ENCODE peak calls at places on chromosomes 2 and 18, in eight cellular contexts. S is NCI-H1105 treated with DMSO at 0.1 percent for 48 hours; M is stimulated activated CD4-positive, alpha-beta T cell treated with anti-CD3 and anti-CD28 coated beads, Interleukin-1b, Interleukin-23, amount 100 ng/mL, for 24 hours; P is neuronal stem cell; Q is LHCN-M2; K is psoas muscle; C is HepG2; G is T-helper 1 cell. B is an unnamed sample.

GRCh38 chr2:29844713-29845320 is 76.6 kb downstream of the ALK start:
- DNase-seq in S (no peak), M (no peak), P (no peak), Q (peak), K (no peak), C (no peak), G (no peak), B (no peak)

GRCh38 chr2:121804997-121805766 is 49.7 kb downstream of the TSN start:
- DNase-seq in S (no peak), M (no peak), P (no peak), Q (no peak), K (no peak), C (no peak), G (no peak), B (no peak)

GRCh38 chr2:171522057-171522803 is at the start of gene CYBRD1:
- DNase-seq in S (no peak), M (peak), P (peak), Q (peak), K (peak), C (no peak), G (no peak), B (peak)

GRCh38 chr2:110678457-110679336 is 834 bp upstream of the BUB1 start:
- DNase-seq in S (peak), M (peak), P (peak), Q (peak), K (no peak), C (no peak), G (no peak), B (peak)

GRCh38 chr2:177970670-177971454 is 101.7 kb downstream of the PDE11A start:
- DNase-seq in S (no peak), M (no peak), P (no peak), Q (no peak), K (no peak), C (peak), G (no peak), B (no peak)

GRCh38 chr2:74957886-74958276 is 562 bp upstream of the POLE4 start:
- DNase-seq in S (no peak), M (no peak), P (no peak), Q (no peak), K (no peak), C (no peak), G (no peak), B (no peak)

GRCh38 chr2:39059366-39059952 is 61.4 kb downstream of the SOS1 start:
- DNase-seq in S (peak), M (no peak), P (peak), Q (peak), K (no peak), C (peak), G (no peak), B (peak)

GRCh38 chr18:77108821-77109692 is 23.5 kb downstream of the MBP start:
- DNase-seq in S (no peak), M (no peak), P (no peak), Q (no peak), K (no peak), C (no peak), G (no peak), B (no peak)

GRCh38 chr2:73963385-73964120 is 21.2 kb upstream of the TET3 start:
- DNase-seq in S (no peak), M (no peak), P (no peak), Q (no peak), K (no peak), C (no peak), G (no peak), B (no peak)

GRCh38 chr2:48195168-48195567 is 288.9 kb upstream of the FBXO11 start:
- DNase-seq in S (no peak), M (no peak), P (no peak), Q (no peak), K (no peak), C (no peak), G (no peak), B (no peak)

GRCh38 chr2:240903191-240904060 is 2.7 kb upstream of the CROCC2 start:
- DNase-seq in S (no peak), M (no peak), P (no peak), Q (no peak), K (no peak), C (no peak), G (no peak), B (no peak)

GRCh38 chr2:38598991-38599295 is 3.8 kb downstream of the HNRNPLL start:
- DNase-seq in S (peak), M (no peak), P (no peak), Q (no peak), K (no peak), C (peak), G (no peak), B (no peak)

GRCh38 chr18:26458526-26459232 is 89.7 kb downstream of the KCTD1 start:
- DNase-seq in S (no peak), M (no peak), P (no peak), Q (peak), K (no peak), C (no peak), G (no peak), B (no peak)

GRCh38 chr18:61141691-61142090 is 191.5 kb upstream of the CDH20 start:
- DNase-seq in S (no peak), M (no peak), P (no peak), Q (no peak), K (no peak), C (no peak), G (no peak), B (no peak)

GRCh38 chr18:48763714-48764100 is 187.1 kb downstream of the SMAD7 start:
- DNase-seq in S (no peak), M (no peak), P (no peak), Q (no peak), K (peak), C (no peak), G (no peak), B (no peak)

GRCh38 chr2:22078701-22079100 is 954.9 kb downstream of the TDRD15 start:
- DNase-seq in S (no peak), M (no peak), P (no peak), Q (no peak), K (no peak), C (no peak), G (no peak), B (no peak)

GRCh38 chr2:235234711-235235110 is 259.1 kb upstream of the AGAP1 start:
- DNase-seq in S (no peak), M (no peak), P (no peak), Q (peak), K (no peak), C (no peak), G (no peak), B (no peak)

GRCh38 chr2:112151701-112152440 is 13.7 kb downstream of the FBLN7 start:
- DNase-seq in S (no peak), M (no peak), P (no peak), Q (peak), K (no peak), C (no peak), G (no peak), B (no peak)

GRCh38 chr18:28152354-28152753 is 24.6 kb downstream of the CDH2 start:
- DNase-seq in S (no peak), M (no peak), P (no peak), Q (no peak), K (no peak), C (no peak), G (no peak), B (no peak)

GRCh38 chr2:36456227-36456788 is 100.7 kb downstream of the CRIM1 start:
- DNase-seq in S (no peak), M (no peak), P (no peak), Q (peak), K (peak), C (no peak), G (no peak), B (no peak)

GRCh38 chr2:240161087-240161750 is 20.8 kb upstream of the OTOS start:
- DNase-seq in S (no peak), M (no peak), P (no peak), Q (no peak), K (peak), C (no peak), G (no peak), B (no peak)

GRCh38 chr2:222290691-222291484 is 7.9 kb downstream of the PAX3 start:
- DNase-seq in S (no peak), M (no peak), P (peak), Q (no peak), K (peak), C (no peak), G (no peak), B (no peak)

GRCh38 chr18:79422783-79423165 is 27.0 kb downstream of the NFATC1 start:
- DNase-seq in S (no peak), M (no peak), P (no peak), Q (no peak), K (no peak), C (no peak), G (no peak), B (no peak)

GRCh38 chr2:96135171-96135570 is 3.1 kb downstream of the ASTL start:
- DNase-seq in S (no peak), M (no peak), P (no peak), Q (no peak), K (no peak), C (no peak), G (no peak), B (no peak)

GRCh38 chr2:201058914-201059313 is 12.6 kb downstream of the HYCC2 start:
- DNase-seq in S (no peak), M (no peak), P (no peak), Q (no peak), K (no peak), C (peak), G (no peak), B (no peak)